ENCODE peak calls at places on chromosomes 12 and 14, in four cellular contexts. Y, W, B and I are unnamed samples.

GRCh38 chr14:102496955-102497744 is 12.4 kb downstream of the ANKRD9 start:
- DNase-seq in Y (no peak), W (no peak), B (no peak), I (no peak)

GRCh38 chr14:37592288-37593274 is 2.5 kb downstream of the FOXA1 start:
- DNase-seq in Y (no peak), W (peak), B (no peak), I (no peak)

GRCh38 chr12:130993759-130994670 is 40.3 kb downstream of the ADGRD1 start:
- DNase-seq in Y (no peak), W (peak), B (no peak), I (no peak)

GRCh38 chr12:51227962-51228361 is 10.1 kb upstream of the POU6F1 start:
- DNase-seq in Y (no peak), W (no peak), B (no peak), I (no peak)

GRCh38 chr14:64060648-64061096 is 207.9 kb downstream of the SYNE2 start:
- DNase-seq in Y (peak), W (no peak), B (peak), I (no peak)

GRCh38 chr12:106302401-106303201 is at the start of gene TCP11L2:
- DNase-seq in Y (peak), W (peak), B (peak), I (peak)

GRCh38 chr12:54689034-54689372 is 40.8 kb upstream of the DCD start:
- DNase-seq in Y (no peak), W (no peak), B (no peak), I (peak)

GRCh38 chr12:39972119-39972518 is 133.8 kb downstream of the SLC2A13 start:
- DNase-seq in Y (no peak), W (no peak), B (peak), I (no peak)

GRCh38 chr12:3132636-3133409 is 55.6 kb downstream of the TSPAN9 start:
- DNase-seq in Y (no peak), W (peak), B (peak), I (no peak)

GRCh38 chr14:75428230-75429104 is 645 bp downstream of the JDP2 start:
- DNase-seq in Y (no peak), W (peak), B (peak), I (no peak)

GRCh38 chr12:82650627-82651337 is 35.9 kb upstream of the TMTC2 start:
- DNase-seq in Y (peak), W (peak), B (peak), I (no peak)

GRCh38 chr12:96343347-96343954 is 56.8 kb downstream of the CDK17 start:
- DNase-seq in Y (no peak), W (no peak), B (peak), I (no peak)

GRCh38 chr12:114982760-114983159 is 298.8 kb upstream of the TBX3 start:
- DNase-seq in Y (no peak), W (no peak), B (peak), I (no peak)

GRCh38 chr12:127284021-127284420 is 982.9 kb upstream of the TMEM132C start:
- DNase-seq in Y (no peak), W (no peak), B (peak), I (no peak)

GRCh38 chr14:70821916-70822705 is 12.8 kb upstream of the MAP3K9 start:
- DNase-seq in Y (no peak), W (peak), B (peak), I (peak)

GRCh38 chr12:2306686-2307249 is 254.0 kb downstream of the CACNA1C start:
- DNase-seq in Y (no peak), W (no peak), B (no peak), I (no peak)

GRCh38 chr14:35988972-35989690 is 163.0 kb downstream of the BRMS1L start:
- DNase-seq in Y (no peak), W (no peak), B (no peak), I (no peak)

GRCh38 chr12:100375023-100375737 is 18.3 kb downstream of the SLC17A8 start:
- DNase-seq in Y (no peak), W (peak), B (peak), I (peak)

GRCh38 chr12:7351177-7351576 is 47.3 kb downstream of the ACSM4 start:
- DNase-seq in Y (no peak), W (no peak), B (no peak), I (no peak)

GRCh38 chr12:61757831-61758505 is 502.2 kb upstream of the USP15 start:
- DNase-seq in Y (no peak), W (no peak), B (no peak), I (no peak)

GRCh38 chr12:65765436-65765813 is 58.9 kb upstream of the HMGA2 start:
- DNase-seq in Y (no peak), W (no peak), B (peak), I (no peak)

GRCh38 chr14:49456589-49456988 is 129.6 kb downstream of the RPS29 start:
- DNase-seq in Y (no peak), W (no peak), B (no peak), I (no peak)

GRCh38 chr12:107983871-107984480 is 145.1 kb upstream of the WSCD2 start:
- DNase-seq in Y (no peak), W (no peak), B (peak), I (no peak)

GRCh38 chr14:83467811-83468210 is 1934.2 kb upstream of the SEL1L start:
- DNase-seq in Y (no peak), W (no peak), B (peak), I (no peak)

GRCh38 chr12:93776581-93777018 is 99.4 kb downstream of the CRADD start:
- DNase-seq in Y (no peak), W (no peak), B (peak), I (no peak)

GRCh38 chr14:67833403-67833802 is 13.8 kb downstream of the RAD51B start:
- DNase-seq in Y (no peak), W (no peak), B (no peak), I (no peak)

GRCh38 chr12:112684742-112685141 is 106.8 kb upstream of the RPH3A start:
- DNase-seq in Y (peak), W (no peak), B (no peak), I (no peak)

GRCh38 chr12:67650127-67650495 is 1.6 kb downstream of the DYRK2 start:
- DNase-seq in Y (no peak), W (peak), B (no peak), I (no peak)

GRCh38 chr14:64423987-64424386 is 35.8 kb downstream of the MTHFD1 start:
- DNase-seq in Y (no peak), W (no peak), B (peak), I (no peak)

GRCh38 chr12:65720136-65720535 is 104.1 kb upstream of the HMGA2 start:
- DNase-seq in Y (no peak), W (no peak), B (peak), I (no peak)

GRCh38 chr12:14258468-14258947 is 107.0 kb upstream of the ATF7IP start:
- DNase-seq in Y (no peak), W (no peak), B (no peak), I (no peak)

GRCh38 chr12:2613674-2614073 is 181.1 kb upstream of the FKBP4 start:
- DNase-seq in Y (no peak), W (peak), B (peak), I (no peak)

GRCh38 chr12:45503887-45504286 is 225.6 kb upstream of the ARID2 start:
- DNase-seq in Y (no peak), W (no peak), B (no peak), I (no peak)

GRCh38 chr12:122021193-122021821 is 377 bp upstream of the BCL7A start:
- DNase-seq in Y (no peak), W (peak), B (no peak), I (no peak)

GRCh38 chr12:57845478-57846284 is 848 bp downstream of the CTDSP2 start:
- DNase-seq in Y (peak), W (peak), B (peak), I (peak)

GRCh38 chr14:96683575-96684289 is 113.5 kb upstream of the VRK1 start:
- DNase-seq in Y (no peak), W (no peak), B (no peak), I (no peak)